ENCODE peak calls at places on chromosomes 13 and 19, in eight cellular contexts. D, Y, M, J, S, H, O and C are unnamed samples.

GRCh38 chr13:31775686-31776085 is 36.4 kb downstream of the RXFP2 start:
- DNase-seq in D (no peak), O (no peak), H (no peak), Y (no peak), M (no peak), J (no peak), S (no peak), C (no peak)

GRCh38 chr13:32495841-32496240 is 42.8 kb downstream of the N4BP2L2 start:
- DNase-seq in H (no peak), J (no peak), D (no peak), Y (no peak), O (no peak), S (no peak), M (no peak), C (no peak)

GRCh38 chr13:113357529-113357928 is 6.4 kb downstream of the GRTP1 start:
- DNase-seq in D (no peak), S (no peak), Y (no peak), O (no peak), M (no peak), H (no peak), J (no peak), C (no peak)

GRCh38 chr19:39052846-39053245 is 20.5 kb upstream of the FBXO27 start:
- DNase-seq in J (no peak), D (no peak), H (no peak), O (no peak), M (no peak), Y (no peak), S (no peak), C (no peak)

GRCh38 chr13:75359266-75359665 is 122.7 kb downstream of the TBC1D4 start:
- DNase-seq in H (no peak), D (no peak), O (no peak), Y (no peak), S (no peak), J (peak; percentile 14), M (no peak), C (no peak)

GRCh38 chr13:84684804-84685203 is 802.5 kb upstream of the SLITRK1 start:
- DNase-seq in O (no peak), M (no peak), D (no peak), H (no peak), Y (no peak), S (no peak), J (no peak), C (no peak)

GRCh38 chr13:112730157-112730671 is 40.4 kb downstream of the ATP11A start:
- DNase-seq in Y (no peak), H (no peak), O (peak; percentile 25), S (no peak), D (peak; percentile 63), J (no peak), M (no peak), C (no peak)

GRCh38 chr13:39809466-39809865 is 154.0 kb downstream of the COG6 start:
- DNase-seq in S (peak; percentile 40), M (no peak), Y (no peak), D (no peak), H (no peak), O (no peak), J (no peak), C (no peak)

GRCh38 chr13:41700790-41701310 is 243.5 kb downstream of the RGCC start:
- DNase-seq in D (no peak), M (no peak), H (no peak), Y (no peak), J (no peak), S (peak; percentile 74), O (no peak), C (no peak)

GRCh38 chr13:95256086-95256485 is 45.2 kb downstream of the ABCC4 start:
- DNase-seq in J (no peak), M (no peak), O (no peak), D (no peak), H (no peak), S (peak; percentile 85), Y (no peak), C (no peak)

GRCh38 chr13:91155512-91156114 is 191.9 kb upstream of the MIR17HG start:
- DNase-seq in J (no peak), D (no peak), Y (no peak), M (no peak), O (no peak), H (no peak), S (no peak), C (no peak)

GRCh38 chr13:106471957-106472543 is 63.4 kb downstream of the EFNB2 start:
- DNase-seq in H (no peak), O (peak; percentile 75), S (peak; percentile 77), M (peak; percentile 73), J (peak; percentile 78), D (no peak), Y (peak; percentile 69), C (peak; percentile 62)

GRCh38 chr19:55251296-55252081 is 7.3 kb downstream of the PPP6R1 start:
- DNase-seq in M (no peak), H (no peak), D (no peak), S (peak; percentile 20), O (no peak), J (no peak), Y (peak; percentile 76), C (no peak)

GRCh38 chr19:55248166-55248675 is 10.6 kb downstream of the PPP6R1 start:
- DNase-seq in Y (no peak), O (no peak), D (no peak), S (no peak), M (no peak), H (no peak), J (no peak), C (no peak)

GRCh38 chr19:55249841-55250240 is 9.0 kb downstream of the PPP6R1 start:
- DNase-seq in Y (no peak), S (no peak), D (no peak), M (no peak), H (no peak), J (no peak), O (no peak), C (no peak)

GRCh38 chr19:55248704-55249103 is 10.1 kb downstream of the PPP6R1 start:
- DNase-seq in H (no peak), Y (no peak), D (no peak), S (no peak), O (no peak), M (no peak), J (no peak), C (no peak)

DNA sequence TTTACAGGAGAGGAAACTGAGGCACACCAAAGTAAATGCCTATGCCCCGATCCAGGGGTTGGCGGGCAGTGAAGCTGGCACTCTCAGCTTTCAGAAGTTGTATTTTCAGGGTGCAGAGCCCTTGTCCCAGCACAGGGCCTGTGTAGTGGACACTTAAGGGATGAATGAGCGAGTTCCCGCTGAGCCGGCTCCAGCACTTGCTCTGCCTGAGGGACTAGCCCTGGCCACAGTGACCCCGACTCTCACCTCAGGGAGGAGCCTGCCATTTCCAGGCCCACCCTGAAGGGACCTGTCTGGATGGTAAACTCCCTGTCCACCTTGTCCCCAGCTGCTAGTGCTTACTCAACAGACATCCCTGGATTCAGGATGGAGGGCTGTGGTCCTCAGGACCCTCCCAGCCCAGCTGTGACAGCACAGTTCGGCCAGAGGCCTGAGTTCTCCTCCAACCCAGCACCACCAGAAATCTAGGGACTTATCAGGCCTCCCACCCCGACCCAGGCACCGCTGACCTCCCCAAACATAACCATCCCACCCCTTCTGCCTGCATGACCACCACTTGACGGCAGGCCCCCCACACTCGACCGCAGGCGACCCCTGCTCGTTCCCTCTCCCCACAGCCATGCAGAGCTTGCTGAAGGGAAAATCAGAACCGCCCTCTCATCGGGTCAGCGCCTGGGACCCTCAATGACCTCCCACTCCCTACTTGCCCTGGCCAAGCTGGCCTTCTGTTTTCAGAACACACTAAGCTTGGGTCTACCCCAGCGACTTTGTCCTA is 8.4 kb downstream of the PPP6R1 start:
- DNase-seq in D (peak; percentile 63), S (no peak), J (no peak), O (no peak), H (no peak), M (no peak), Y (no peak), C (no peak)
- H3K36me3 ChIP-seq in D (peaks cover 18% of the 10 kb centered on the region), S (no peaks in the 10 kb centered on the region), J (no peaks in the 10 kb centered on the region), O (peaks cover 36% of the 10 kb centered on the region), H (peaks cover 11% of the 10 kb centered on the region), M (peaks cover under 1% of the 10 kb centered on the region), Y (no peaks in the 10 kb centered on the region), C (peaks cover 15% of the 10 kb centered on the region)

GRCh38 chr19:13396256-13397080 is 109.8 kb downstream of the CACNA1A start:
- DNase-seq in O (no peak), J (peak; percentile 83), M (peak; percentile 15), D (no peak), S (peak; percentile 40), H (peak; percentile 82), Y (peak; percentile 22), C (no peak)
- TF ChIP-seq CTCF in O (no peak), J (peak; percentile 28), M (no peak), D (no peak), S (no peak), H (no peak), Y (no peak), C (no peak)

DNA sequence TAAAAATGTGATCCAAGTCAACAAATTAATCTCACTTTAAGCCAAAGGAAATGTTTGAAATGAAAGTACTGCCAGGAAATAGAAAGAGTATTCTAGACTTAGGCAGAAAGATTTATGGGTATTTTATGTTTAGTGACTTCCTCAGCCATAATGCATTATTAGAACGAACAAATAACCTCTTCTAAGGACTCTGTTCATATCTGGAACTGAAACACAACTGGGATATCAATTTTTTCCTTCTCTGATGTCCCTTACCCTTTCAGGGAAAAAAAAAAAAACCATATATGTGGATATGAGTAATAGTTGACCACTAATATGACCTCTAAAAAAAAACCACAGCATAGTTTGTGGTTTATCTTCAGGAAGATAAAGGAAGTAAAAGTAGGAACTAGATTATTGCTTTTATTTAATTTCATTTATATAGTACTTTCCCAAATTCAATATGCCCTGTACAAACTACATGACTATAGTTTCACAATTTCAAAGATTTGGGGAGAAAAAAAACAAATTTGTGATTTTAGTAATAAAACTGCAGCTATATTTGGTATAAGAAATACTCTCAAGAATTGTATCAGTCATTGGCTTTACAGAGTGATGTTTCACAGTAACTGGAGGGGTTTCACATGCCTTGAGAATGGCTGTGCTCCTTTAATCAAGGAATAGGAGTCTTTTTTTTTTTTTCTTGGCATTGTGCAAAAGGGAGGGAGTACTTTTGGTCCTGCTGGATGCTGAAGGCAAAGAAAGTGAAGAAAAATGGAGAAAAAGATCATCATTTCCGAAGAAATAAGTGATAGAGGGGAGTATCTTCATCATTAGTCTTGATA is 6.6 kb downstream of the ZNF507 start:
- DNase-seq in D (no peak), M (no peak), J (no peak), Y (no peak), O (no peak), S (peak; percentile 65), H (no peak), C (no peak)
- H3K36me3 ChIP-seq in D (peaks cover 62% of the 10 kb centered on the region), M (peaks cover 23% of the 10 kb centered on the region), J (peaks cover 12% of the 10 kb centered on the region), Y (no peaks in the 10 kb centered on the region), O (peaks cover 49% of the 10 kb centered on the region), S (peaks cover 28% of the 10 kb centered on the region), H (peaks cover 30% of the 10 kb centered on the region), C (peaks cover 25% of the 10 kb centered on the region)

DNA sequence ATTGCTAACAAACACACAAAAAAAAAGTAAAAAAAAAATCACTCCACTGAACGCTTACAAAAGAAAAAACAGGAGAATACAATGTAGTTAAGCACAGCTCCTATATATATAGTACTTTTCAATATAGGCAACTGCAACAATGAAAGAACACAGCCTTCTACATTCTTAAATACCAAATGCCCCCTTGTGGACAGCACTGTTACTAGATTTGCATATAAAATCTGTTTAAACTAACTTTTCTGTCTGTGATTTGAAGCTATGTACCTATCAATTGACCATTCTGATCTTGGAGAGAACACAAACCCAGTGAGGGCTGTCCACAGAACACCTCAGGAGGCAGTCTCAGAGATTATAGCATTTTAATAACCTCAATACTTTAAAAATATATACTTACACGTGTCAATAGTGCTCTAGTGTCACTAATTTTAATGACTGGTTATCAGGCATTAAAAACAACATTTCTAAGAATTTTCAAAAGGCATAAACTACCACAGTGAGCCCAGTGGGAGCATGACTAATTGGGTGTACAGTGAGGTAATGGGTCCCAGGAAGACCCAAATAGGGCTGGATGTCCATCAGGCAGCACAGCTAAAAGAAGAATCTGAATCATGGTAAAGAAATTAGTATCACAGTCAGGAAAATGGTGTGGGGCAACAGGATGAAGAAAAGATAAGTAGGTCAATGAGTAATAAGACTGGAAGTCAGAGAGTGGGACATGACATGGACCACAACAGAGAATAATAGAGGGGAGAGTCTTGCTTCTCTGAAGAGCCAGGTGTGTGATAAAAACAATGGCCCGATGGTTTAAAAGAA is 22.2 kb downstream of the CCDC169 start:
- DNase-seq in M (no peak), D (no peak), J (peak; percentile 80), S (peak; percentile 64), O (no peak), Y (peak; percentile 26), H (no peak), C (no peak)
- TF ChIP-seq CTCF in M (peak; percentile 54), D (peak; percentile 61), J (peak; percentile 78), S (peak; percentile 40), O (peak; percentile 43), Y (peak; percentile 23), H (peak; percentile 54), C (peak; percentile 57)